ENCODE peak calls at places on chromosome 11, in ten cellular contexts. K, P, E, I, R, G, Q, T, F and Y are unnamed samples.

GRCh38 chr11:11965192-11965591 is 43.2 kb downstream of the DKK3 start:
- DNase-seq in G (no peak), F (no peak), K (peak), E (no peak), Q (no peak), I (no peak), R (no peak), T (no peak), P (no peak), Y (no peak)

GRCh38 chr11:1488575-1489180 is 2.1 kb upstream of the MOB2 start:
- DNase-seq in P (no peak), I (no peak), T (no peak), E (no peak), G (no peak), F (no peak), R (no peak), K (no peak), Q (no peak), Y (no peak)

GRCh38 chr11:75233688-75234295 is 6.8 kb upstream of the TPBGL start:
- DNase-seq in R (peak), E (no peak), Q (peak), F (peak), P (peak), G (no peak), T (peak), I (peak), K (no peak), Y (no peak)

GRCh38 chr11:128701086-128701485 is 7.2 kb downstream of the FLI1 start:
- DNase-seq in P (peak), E (no peak), I (no peak), R (no peak), K (no peak), Q (peak), F (no peak), T (no peak), G (no peak), Y (no peak)

GRCh38 chr11:94877446-94878200 is 95.7 kb downstream of the CWC15 start:
- DNase-seq in G (no peak), F (no peak), P (peak), I (no peak), K (no peak), R (no peak), T (no peak), Q (no peak), E (no peak), Y (no peak)

GRCh38 chr11:13013054-13013488 is 4.0 kb downstream of the RASSF10 start:
- DNase-seq in R (no peak), Q (no peak), T (no peak), K (no peak), F (no peak), P (no peak), G (no peak), E (no peak), I (no peak), Y (no peak)

GRCh38 chr11:41714101-41714500 is 254.6 kb upstream of the LRRC4C start:
- DNase-seq in I (peak), F (no peak), R (no peak), K (no peak), Q (no peak), T (no peak), G (no peak), E (no peak), P (peak), Y (peak)

GRCh38 chr11:1748467-1749019 is 1.9 kb downstream of the IFITM10 start:
- DNase-seq in K (no peak), T (no peak), P (no peak), F (no peak), G (no peak), I (no peak), Q (no peak), R (no peak), E (no peak), Y (no peak)

GRCh38 chr11:116930177-116930576 is 92.8 kb upstream of the APOA1 start:
- DNase-seq in E (no peak), P (peak), I (peak), F (no peak), K (no peak), T (no peak), R (peak), Q (no peak), G (peak), Y (no peak)

GRCh38 chr11:103619480-103619879 is 417.0 kb upstream of the DDI1 start:
- DNase-seq in G (no peak), R (peak), E (peak), F (no peak), I (no peak), K (no peak), P (no peak), T (peak), Q (no peak), Y (no peak)

GRCh38 chr11:2104524-2105440 is 34.4 kb downstream of the IGF2 start:
- DNase-seq in P (no peak), Q (no peak), R (no peak), F (no peak), G (no peak), K (no peak), T (no peak), I (no peak), E (no peak), Y (no peak)

GRCh38 chr11:56916609-56917008 is 72.1 kb upstream of the OR5AK2 start:
- DNase-seq in E (no peak), G (no peak), T (no peak), K (no peak), P (no peak), R (no peak), Q (no peak), F (no peak), I (no peak), Y (no peak)

GRCh38 chr11:46120361-46120710 is 918 bp downstream of the PHF21A start:
- DNase-seq in K (peak), E (peak), G (no peak), T (peak), P (no peak), I (no peak), R (no peak), F (no peak), Q (peak), Y (no peak)

GRCh38 chr11:78261869-78262637 is 73.3 kb downstream of the USP35 start:
- DNase-seq in P (no peak), K (no peak), E (no peak), F (no peak), Q (no peak), R (no peak), T (no peak), G (no peak), I (no peak), Y (no peak)

GRCh38 chr11:59175104-59175503 is 3.2 kb downstream of the DTX4 start:
- DNase-seq in K (no peak), F (no peak), R (no peak), E (no peak), Q (no peak), I (no peak), P (no peak), T (peak), G (no peak), Y (no peak)

GRCh38 chr11:117936973-117937372 is 7.8 kb upstream of the TMPRSS13 start:
- DNase-seq in E (no peak), K (no peak), Q (no peak), R (no peak), F (no peak), I (no peak), G (no peak), T (no peak), P (no peak), Y (no peak)

GRCh38 chr11:77747381-77747969 is 73.0 kb downstream of the RSF1 start:
- DNase-seq in I (no peak), K (no peak), F (no peak), P (peak), E (no peak), G (no peak), Q (no peak), R (no peak), T (no peak), Y (no peak)

GRCh38 chr11:26201411-26201810 is 130.5 kb upstream of the ANO3 start:
- DNase-seq in R (no peak), T (no peak), E (peak), Q (no peak), I (no peak), F (no peak), P (peak), G (no peak), K (no peak), Y (no peak)

GRCh38 chr11:43686207-43686606 is 5.7 kb downstream of the HSD17B12 start:
- DNase-seq in K (no peak), G (no peak), P (no peak), E (no peak), T (no peak), R (no peak), F (peak), I (no peak), Q (no peak), Y (no peak)

GRCh38 chr11:134468796-134469195 is 56.8 kb upstream of the B3GAT1 start:
- DNase-seq in Q (no peak), I (no peak), R (no peak), T (no peak), K (no peak), G (no peak), P (no peak), F (no peak), E (no peak), Y (no peak)

GRCh38 chr11:1435820-1436467 is 46.2 kb downstream of the BRSK2 start:
- DNase-seq in K (no peak), Q (no peak), E (no peak), G (no peak), P (no peak), R (peak), T (peak), I (peak), F (no peak), Y (no peak)

GRCh38 chr11:77819921-77820564 is 479 bp downstream of the RSF1 start:
- DNase-seq in Q (peak), F (peak), G (peak), I (peak), R (peak), T (peak), P (peak), K (peak), E (peak), Y (no peak)

GRCh38 chr11:44973634-44974401 is 23.1 kb upstream of the TP53I11 start:
- DNase-seq in K (no peak), E (no peak), I (peak), T (no peak), F (no peak), Q (no peak), G (no peak), P (no peak), R (no peak), Y (no peak)

GRCh38 chr11:77886401-77886800 is 65.5 kb downstream of the AAMDC start:
- DNase-seq in F (no peak), P (peak), G (no peak), R (no peak), K (no peak), I (no peak), Q (no peak), T (no peak), E (no peak), Y (no peak)

GRCh38 chr11:118265954-118266353 is 1.9 kb upstream of the MPZL2 start:
- DNase-seq in T (no peak), P (no peak), Q (no peak), F (no peak), K (peak), E (no peak), G (no peak), I (no peak), R (no peak), Y (no peak)

GRCh38 chr11:17839450-17839849 is 104.9 kb downstream of the KCNC1 start:
- DNase-seq in G (no peak), F (no peak), T (no peak), Q (no peak), K (no peak), I (no peak), R (no peak), P (no peak), E (no peak), Y (no peak)

GRCh38 chr11:117232911-117233409 is 489 bp downstream of the RNF214 start:
- DNase-seq in I (peak), Q (no peak), F (no peak), G (no peak), R (no peak), P (no peak), E (peak), K (no peak), T (peak), Y (no peak)

GRCh38 chr11:17719940-17720795 is 797 bp downstream of the MYOD1 start:
- DNase-seq in K (no peak), R (peak), Q (peak), I (peak), G (no peak), P (peak), F (peak), E (peak), T (no peak), Y (no peak)

GRCh38 chr11:96038046-96038445 is 114.1 kb upstream of the MTMR2 start:
- DNase-seq in Q (no peak), R (no peak), F (no peak), I (no peak), P (no peak), K (no peak), T (no peak), E (no peak), G (no peak), Y (no peak)

GRCh38 chr11:58927393-58928081 is 11.8 kb upstream of the GLYATL1 start:
- DNase-seq in G (peak), T (peak), R (peak), Q (peak), P (peak), I (peak), F (no peak), E (no peak), K (no peak), Y (peak)